ENCODE peak calls at places on chromosome 2, in eight cellular contexts. M, G, S, L, Q, I, U and R are unnamed samples.

GRCh38 chr2:96089356-96090180 is 26.8 kb downstream of the ADRA2B start:
- DNase-seq in U (no peak), I (peak; percentile 75), G (no peak), M (no peak), S (no peak), L (peak; percentile 87), Q (no peak), R (no peak)

GRCh38 chr2:126050991-126051736 is 604.8 kb upstream of the GYPC start:
- DNase-seq in U (no peak), S (no peak), I (no peak), L (no peak), Q (no peak), G (no peak), M (no peak), R (no peak)

GRCh38 chr2:202036601-202037037 is 3.0 kb downstream of the FZD7 start:
- DNase-seq in L (no peak), S (no peak), Q (peak; percentile 68), I (no peak), M (no peak), G (peak; percentile 53), U (no peak), R (no peak)

GRCh38 chr2:18552351-18553077 is 7.9 kb downstream of the RDH14 start:
- DNase-seq in U (no peak), S (no peak), I (no peak), Q (no peak), M (no peak), L (no peak), G (no peak), R (no peak)

GRCh38 chr2:4884117-4884571 is 808.0 kb upstream of the SOX11 start:
- DNase-seq in S (no peak), Q (no peak), M (no peak), U (no peak), L (no peak), I (no peak), G (no peak), R (no peak)

GRCh38 chr2:209619782-209620181 is 151.8 kb upstream of the UNC80 start:
- DNase-seq in M (no peak), U (no peak), I (no peak), S (no peak), Q (peak; percentile 79), G (no peak), L (no peak), R (no peak)

GRCh38 chr2:42770288-42771131 is 6.6 kb upstream of the OXER1 start:
- DNase-seq in S (peak; percentile 73), L (peak; percentile 35), M (peak; percentile 92), Q (peak; percentile 85), I (peak; percentile 45), G (peak; percentile 69), U (peak; percentile 39), R (no peak)

GRCh38 chr2:17166506-17166905 is 351.7 kb downstream of the RAD51AP2 start:
- DNase-seq in M (no peak), S (no peak), Q (no peak), L (no peak), G (no peak), U (peak; percentile 10), I (no peak), R (peak; percentile 50)

GRCh38 chr2:196259507-196260481 is 88.4 kb upstream of the STK17B start:
- DNase-seq in G (peak; percentile 46), U (peak; percentile 68), S (peak; percentile 69), Q (no peak), I (no peak), M (no peak), L (no peak), R (peak; percentile 67)

GRCh38 chr2:67626076-67626475 is 228.9 kb downstream of the ETAA1 start:
- DNase-seq in S (no peak), G (no peak), U (peak; percentile 12), M (no peak), L (no peak), I (no peak), Q (no peak), R (no peak)

GRCh38 chr2:43518182-43518581 is 77.7 kb downstream of the THADA start:
- DNase-seq in M (no peak), U (peak; percentile 30), G (no peak), I (no peak), S (no peak), Q (no peak), L (no peak), R (no peak)

DNA sequence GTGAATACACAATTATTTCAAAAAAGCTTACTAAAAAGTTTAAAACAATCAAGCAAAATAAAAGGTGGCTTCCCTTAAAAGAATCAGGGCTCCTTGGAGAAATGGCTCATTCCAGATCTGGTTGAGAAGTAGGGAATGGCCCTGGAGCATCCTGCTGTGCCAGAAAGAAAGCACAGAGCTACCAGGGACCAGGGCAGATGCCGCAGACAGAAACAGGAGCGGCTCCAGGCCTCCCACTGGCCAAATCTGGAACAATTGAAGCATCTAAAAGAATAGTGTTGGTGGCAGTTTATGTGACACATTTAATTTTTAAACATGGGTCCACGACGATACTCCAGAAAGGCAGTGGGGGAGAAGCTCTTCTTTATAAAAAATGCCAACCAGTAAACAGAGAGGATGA is 75.5 kb downstream of the GBX2 start:
- DNase-seq in Q (no peak), S (no peak), I (no peak), U (no peak), L (no peak), G (no peak), M (no peak), R (no peak)
- TF ChIP-seq CTCF in Q (no peak), S (no peak), I (no peak), U (no peak), L (no peak), G (peak; percentile 19), M (no peak), R (no peak)

GRCh38 chr2:216372761-216373291 is 543 bp upstream of the MARCHF4 start:
- DNase-seq in L (no peak), U (peak; percentile 94), M (no peak), Q (no peak), G (no peak), I (no peak), S (no peak), R (no peak)
- H3K4me3 ChIP-seq in L (no peak overlapping the region), U (peak overlapping the region; percentile 87), M (no peak overlapping the region), Q (peak overlapping the region; percentile 54), G (peak overlapping the region; percentile 74), I (no peak overlapping the region), S (no peak overlapping the region), R (no peak overlapping the region)

GRCh38 chr2:200811336-200812121 is at the start of gene BZW1:
- DNase-seq in M (no peak), G (peak; percentile 97), S (peak; percentile 95), U (peak; percentile 96), L (peak; percentile 97), I (peak; percentile 96), Q (peak; percentile 97), R (peak; percentile 83)

GRCh38 chr2:200810967-200811335 is 759 bp upstream of the BZW1 start:
- DNase-seq in M (no peak), S (no peak), I (no peak), G (no peak), Q (no peak), L (no peak), U (no peak), R (no peak)

GRCh38 chr2:200814276-200814815 is 2.6 kb downstream of the BZW1 start:
- DNase-seq in U (no peak), G (no peak), Q (no peak), I (no peak), S (no peak), L (no peak), M (no peak), R (no peak)

GRCh38 chr2:200810252-200810650 is 1.5 kb upstream of the BZW1 start:
- DNase-seq in Q (no peak), G (no peak), M (no peak), L (no peak), U (peak; percentile 87), S (peak; percentile 21), I (peak; percentile 57), R (peak; percentile 83)

DNA sequence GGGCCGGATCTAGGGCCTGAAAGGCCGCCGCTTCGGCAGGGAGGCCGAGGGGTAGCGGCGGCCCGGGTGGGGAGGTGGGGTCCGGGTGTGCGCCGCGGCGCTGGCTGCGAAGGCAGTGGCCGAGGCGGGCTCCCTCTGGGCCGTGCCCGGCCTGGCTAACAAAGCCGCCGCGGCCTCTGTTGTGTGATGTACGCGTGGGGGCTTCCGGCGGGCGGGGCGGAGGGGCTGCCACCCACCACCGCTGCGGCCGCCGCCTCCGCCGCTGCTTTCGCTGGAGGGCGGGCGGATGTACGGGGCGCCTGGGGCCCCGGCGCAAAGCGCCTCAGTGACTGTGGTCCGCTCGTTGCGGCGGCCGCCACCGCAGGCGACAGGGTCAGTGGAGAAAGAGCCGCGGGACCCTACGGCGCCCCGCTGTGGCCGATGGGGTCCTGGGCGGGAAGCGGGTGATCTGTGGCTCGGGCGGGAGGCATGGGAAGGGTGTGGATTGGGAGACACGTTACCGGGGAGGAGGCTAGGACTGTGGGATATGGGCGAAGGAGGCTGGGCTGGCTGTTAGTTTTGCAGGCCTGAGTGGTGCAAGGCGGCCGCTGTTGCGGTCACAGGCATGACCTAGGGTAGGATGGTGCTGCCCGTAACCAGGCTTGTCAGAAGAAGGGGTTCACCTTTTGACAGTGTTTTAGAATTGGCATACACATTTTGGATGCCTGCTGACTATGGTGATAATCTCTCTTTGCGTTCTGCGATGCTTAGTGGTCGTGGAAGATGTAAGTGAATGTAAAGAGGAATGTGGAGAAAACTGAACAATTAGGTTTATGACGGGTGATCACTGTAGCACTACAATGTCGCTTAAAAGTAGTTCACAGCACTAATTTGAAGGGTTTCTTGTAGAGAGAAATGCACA is 662 bp downstream of the BZW1 start:
- DNase-seq in Q (peak; percentile 83), S (peak; percentile 74), U (peak; percentile 67), I (peak; percentile 78), G (peak; percentile 91), L (peak; percentile 78), M (no peak), R (no peak)
- TF ChIP-seq CTCF in Q (peak; percentile 73), S (peak; percentile 97), U (peak; percentile 51), I (peak; percentile 57), G (peak; percentile 60), L (peak; percentile 50), M (no peak), R (peak; percentile 72)

GRCh38 chr2:36361396-36361795 is 5.8 kb downstream of the CRIM1 start:
- DNase-seq in G (no peak), U (peak; percentile 85), I (no peak), Q (no peak), S (no peak), M (no peak), L (no peak), R (no peak)

GRCh38 chr2:36360063-36360462 is 4.5 kb downstream of the CRIM1 start:
- DNase-seq in U (no peak), S (no peak), G (no peak), I (no peak), Q (no peak), M (no peak), L (peak; percentile 14), R (no peak)

GRCh38 chr2:36360834-36361233 is 5.3 kb downstream of the CRIM1 start:
- DNase-seq in S (no peak), I (no peak), Q (no peak), M (no peak), G (no peak), L (no peak), U (no peak), R (peak; percentile 81)

GRCh38 chr2:36359006-36359580 is 3.5 kb downstream of the CRIM1 start:
- DNase-seq in Q (no peak), U (no peak), L (no peak), I (no peak), M (no peak), S (no peak), G (no peak), R (no peak)

DNA sequence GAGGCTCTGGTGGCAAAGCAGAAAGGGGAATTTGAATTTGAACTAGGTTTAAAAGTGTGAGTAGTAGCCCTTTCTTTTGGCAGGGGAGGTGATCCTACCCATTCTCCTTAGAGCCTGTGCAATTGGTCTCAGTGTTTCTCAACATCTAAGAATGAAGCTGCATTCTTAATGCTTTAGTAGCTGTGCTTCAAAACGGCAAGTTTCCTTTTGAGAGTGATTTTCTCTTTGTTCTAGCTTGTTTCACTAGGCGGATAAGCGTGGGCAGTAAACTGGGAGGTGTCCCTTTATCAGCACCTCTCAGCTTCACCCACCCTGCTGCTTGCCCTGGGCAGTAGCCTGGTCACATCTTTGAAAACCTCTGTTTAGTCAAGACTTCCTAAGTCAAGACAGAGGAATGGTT is 6.7 kb downstream of the CRIM1 start:
- DNase-seq in M (no peak), G (no peak), Q (no peak), U (peak; percentile 82), L (no peak), S (no peak), I (no peak), R (no peak)
- H3K4me3 ChIP-seq in M (no peak overlapping the region), G (no peak overlapping the region), Q (no peak overlapping the region), U (peak overlapping the region; percentile 43), L (no peak overlapping the region), S (no peak overlapping the region), I (no peak overlapping the region), R (no peak overlapping the region)